ENCODE peak calls at places on chromosome 21, in eight cellular contexts. E is activated naive CD4-positive, alpha-beta T cell; P is substantia nigra; F is NCI-H460; L is prostate gland; N is SK-N-DZ; K is stimulated activated CD8-positive, alpha-beta memory T cell treated with anti-CD3 and anti-CD28 coated beads, Interleukin-15, amount 100 ng/mL, for 1 hour; O is amniotic stem cell. D is an unnamed sample.

GRCh38 chr21:37484535-37485474 is 118.2 kb downstream of the DYRK1A start:
- DNase-seq in N (no peak), K (no peak), L (no peak), O (no peak), F (no peak), P (no peak), E (no peak), D (no peak)

GRCh38 chr21:36188081-36188681 is 31.6 kb downstream of the DOP1B start:
- DNase-seq in K (no peak), O (no peak), E (no peak), N (no peak), P (no peak), F (no peak), L (peak; percentile 69), D (no peak)

GRCh38 chr21:45870851-45871615 is 110.5 kb upstream of the COL6A1 start:
- DNase-seq in F (no peak), K (no peak), O (no peak), N (no peak), P (no peak), L (no peak), E (no peak), D (no peak)

GRCh38 chr21:17697474-17697873 is 84.8 kb upstream of the BTG3 start:
- DNase-seq in K (no peak), E (no peak), L (no peak), O (no peak), P (no peak), F (no peak), N (no peak), D (no peak)

GRCh38 chr21:28317177-28317950 is 675.3 kb downstream of the LTN1 start:
- DNase-seq in F (no peak), E (no peak), N (no peak), K (no peak), P (no peak), O (no peak), L (no peak), D (no peak)

GRCh38 chr21:35721701-35722100 is 338.6 kb downstream of the SETD4 start:
- DNase-seq in N (no peak), P (no peak), F (no peak), O (no peak), K (no peak), E (no peak), L (no peak), D (no peak)

GRCh38 chr21:29443398-29444010 is 144.8 kb downstream of the BACH1 start:
- DNase-seq in L (no peak), N (no peak), K (no peak), P (no peak), E (no peak), F (no peak), O (no peak), D (no peak)

GRCh38 chr21:15324542-15324941 is 259.7 kb upstream of the NRIP1 start:
- DNase-seq in N (no peak), K (no peak), O (no peak), P (no peak), E (no peak), F (no peak), L (no peak), D (no peak)

GRCh38 chr21:32198369-32198768 is 80.5 kb downstream of the MIS18A start:
- DNase-seq in P (no peak), L (no peak), K (no peak), O (no peak), N (no peak), F (no peak), E (no peak), D (no peak)

D was measured in CD8-positive, alpha-beta T cell.